ENCODE peak calls at places on chromosomes 11 and 22, in eight cellular contexts. Z is mucosa of descending colon, X is uterus, W is Peyer's patch, T is fibroblast of lung, O is heart left ventricle, F is neural progenitor cell, I is body of pancreas. E is an unnamed sample. For H3K4me1, the result is how much of the 10 kb centered on the place peaks cover.

GRCh38 chr11:13184295-13184794 is 93.2 kb upstream of the BMAL1 start:
- DNase-seq in W (no peak), Z (no peak), O (no peak), T (no peak), I (no peak), X (no peak), F (no peak), E (no peak)

GRCh38 chr11:71499546-71499945 is 27.5 kb upstream of the KRTAP5-7 start:
- DNase-seq in T (peak), Z (no peak), X (no peak), F (no peak), W (no peak), I (no peak), O (no peak), E (no peak)

GRCh38 chr11:77262803-77263202 is 38.7 kb downstream of the GDPD4 start:
- DNase-seq in X (no peak), T (no peak), I (no peak), F (no peak), W (no peak), O (no peak), Z (no peak), E (no peak)

GRCh38 chr11:64304316-64305072 is 830 bp upstream of the ESRRA start:
- DNase-seq in F (peak), W (peak), I (peak), X (peak), T (peak), Z (peak), O (peak), E (peak)

GRCh38 chr11:113401718-113402117 is 14.1 kb downstream of the ANKK1 start:
- DNase-seq in I (peak), F (no peak), Z (peak), W (no peak), T (no peak), X (no peak), O (peak), E (no peak)

GRCh38 chr22:49667236-49667635 is 160.4 kb downstream of the BRD1 start:
- DNase-seq in W (peak), X (no peak), O (peak), I (peak), T (no peak), Z (no peak), F (no peak), E (no peak)

GRCh38 chr22:42360348-42360747 is 71.9 kb downstream of the NFAM1 start:
- DNase-seq in F (no peak), X (no peak), Z (no peak), O (no peak), I (peak), W (no peak), T (no peak), E (no peak)

GRCh38 chr11:4459470-4459869 is 10.4 kb downstream of the OR52K2 start:
- DNase-seq in O (no peak), X (peak), I (no peak), Z (no peak), T (no peak), F (no peak), W (peak), E (no peak)

GRCh38 chr11:117201906-117202305 is 2.7 kb downstream of the TAGLN start:
- DNase-seq in T (no peak), O (no peak), Z (peak), I (no peak), F (no peak), W (no peak), X (no peak), E (no peak)

GRCh38 chr11:68890490-68891231 is 13.0 kb downstream of the MRPL21 start:
- DNase-seq in F (no peak), O (peak), W (no peak), Z (no peak), X (peak), T (peak), I (peak), E (no peak)

GRCh38 chr22:36052505-36052941 is 23.9 kb upstream of the RBFOX2 start:
- DNase-seq in O (no peak), T (peak), W (no peak), X (no peak), I (no peak), Z (no peak), F (no peak), E (no peak)

GRCh38 chr22:40524392-40525249 is 111.9 kb downstream of the MRTFA start:
- DNase-seq in W (no peak), O (no peak), F (no peak), Z (no peak), X (no peak), T (no peak), I (no peak), E (no peak)

GRCh38 chr11:44855138-44855849 is 95.4 kb downstream of the TP53I11 start:
- DNase-seq in W (no peak), F (no peak), O (no peak), X (no peak), T (no peak), Z (no peak), I (no peak), E (no peak)

GRCh38 chr11:131982154-131982553 is 611.7 kb downstream of the NTM start:
- DNase-seq in F (peak), W (no peak), Z (no peak), T (no peak), I (no peak), X (no peak), O (no peak), E (no peak)

GRCh38 chr11:82384308-82384707 is 349.4 kb downstream of the FAM181B start:
- DNase-seq in O (no peak), Z (no peak), X (no peak), T (no peak), W (no peak), I (no peak), F (peak), E (no peak)

GRCh38 chr11:27238811-27239210 is 124.2 kb downstream of the CCDC34 start:
- DNase-seq in F (no peak), O (no peak), T (peak), I (no peak), X (no peak), W (no peak), Z (no peak), E (no peak)

GRCh38 chr22:41478891-41479521 is 10.1 kb downstream of the ACO2 start:
- DNase-seq in O (no peak), F (no peak), I (no peak), W (no peak), X (no peak), T (peak), Z (no peak), E (no peak)

GRCh38 chr11:62974848-62975522 is 9.8 kb downstream of the SLC22A6 start:
- DNase-seq in X (no peak), F (peak), W (no peak), I (peak), Z (peak), O (peak), T (no peak), E (no peak)

GRCh38 chr11:97557399-97557798 is 1167.6 kb downstream of the JRKL start:
- DNase-seq in W (no peak), I (no peak), X (no peak), O (no peak), Z (no peak), T (no peak), F (no peak), E (no peak)

GRCh38 chr11:71563401-71563800 is 2.0 kb upstream of the KRTAP5-10 start:
- DNase-seq in T (peak), Z (no peak), O (no peak), W (peak), F (peak), I (no peak), X (no peak), E (no peak)

GRCh38 chr22:35863432-35863831 is 145.8 kb downstream of the APOL5 start:
- DNase-seq in T (no peak), Z (no peak), O (no peak), F (no peak), I (no peak), W (no peak), X (no peak), E (no peak)

GRCh38 chr22:31743871-31744270 is 6.1 kb downstream of the PRR14L start:
- DNase-seq in W (no peak), I (no peak), F (no peak), Z (no peak), O (no peak), X (no peak), T (no peak), E (no peak)

GRCh38 chr11:86016451-86016850 is 52.4 kb downstream of the PICALM start:
- DNase-seq in F (no peak), X (no peak), T (no peak), I (no peak), Z (no peak), W (no peak), O (no peak), E (no peak)

GRCh38 chr11:129386795-129387390 is 11.2 kb downstream of the BARX2 start:
- DNase-seq in Z (no peak), T (no peak), X (no peak), W (no peak), O (no peak), I (no peak), F (no peak), E (no peak)

GRCh38 chr11:59560290-59560701 is 49.0 kb downstream of the OR4D9 start:
- DNase-seq in W (peak), I (peak), Z (no peak), F (peak), X (peak), T (peak), O (peak), E (peak)

GRCh38 chr11:15505155-15505554 is 390.4 kb downstream of the INSC start:
- DNase-seq in Z (no peak), W (no peak), T (no peak), I (no peak), O (no peak), X (no peak), F (no peak), E (no peak)

GRCh38 chr11:69760319-69760718 is 14.8 kb downstream of the FGF4 start:
- DNase-seq in Z (no peak), T (no peak), O (no peak), W (no peak), F (no peak), X (no peak), I (no peak), E (no peak)

GRCh38 chr11:4454031-4454430 is 4.9 kb downstream of the OR52K2 start:
- DNase-seq in F (no peak), W (no peak), T (no peak), Z (no peak), I (no peak), O (no peak), X (no peak), E (no peak)

GRCh38 chr11:19511413-19512183 is 201.0 kb upstream of the NAV2 start:
- DNase-seq in F (no peak), O (peak), Z (peak), X (no peak), I (no peak), T (peak), W (no peak), E (no peak)

GRCh38 chr11:83933008-83933407 is 646.8 kb upstream of the CCDC90B start:
- DNase-seq in I (no peak), W (no peak), T (no peak), Z (no peak), O (no peak), F (no peak), X (no peak), E (no peak)

GRCh38 chr11:57649826-57650738 is at the start of gene YPEL4:
- DNase-seq in W (peak), F (peak), I (no peak), O (peak), X (peak), T (peak), Z (peak), E (peak)

GRCh38 chr11:15770798-15771414 is 585.4 kb downstream of the SOX6 start:
- DNase-seq in O (peak), F (peak), T (peak), X (no peak), I (peak), Z (no peak), W (no peak), E (no peak)

GRCh38 chr22:20509344-20510047 is 2.1 kb downstream of the MED15 start:
- DNase-seq in O (peak), X (peak), T (peak), W (peak), Z (no peak), F (peak), I (peak), E (peak)

GRCh38 chr22:20510811-20511577 is 3.6 kb downstream of the MED15 start:
- DNase-seq in W (no peak), T (no peak), X (no peak), Z (no peak), O (no peak), F (no peak), I (no peak), E (no peak)

GRCh38 chr22:20508815-20509271 is 1.4 kb downstream of the MED15 start:
- DNase-seq in O (no peak), W (no peak), T (no peak), I (no peak), F (no peak), Z (no peak), X (no peak), E (no peak)

GRCh38 chr22:20506543-20507252 is 712 bp upstream of the MED15 start:
- DNase-seq in I (no peak), F (no peak), T (no peak), O (no peak), Z (no peak), X (no peak), W (no peak), E (no peak)

DNA sequence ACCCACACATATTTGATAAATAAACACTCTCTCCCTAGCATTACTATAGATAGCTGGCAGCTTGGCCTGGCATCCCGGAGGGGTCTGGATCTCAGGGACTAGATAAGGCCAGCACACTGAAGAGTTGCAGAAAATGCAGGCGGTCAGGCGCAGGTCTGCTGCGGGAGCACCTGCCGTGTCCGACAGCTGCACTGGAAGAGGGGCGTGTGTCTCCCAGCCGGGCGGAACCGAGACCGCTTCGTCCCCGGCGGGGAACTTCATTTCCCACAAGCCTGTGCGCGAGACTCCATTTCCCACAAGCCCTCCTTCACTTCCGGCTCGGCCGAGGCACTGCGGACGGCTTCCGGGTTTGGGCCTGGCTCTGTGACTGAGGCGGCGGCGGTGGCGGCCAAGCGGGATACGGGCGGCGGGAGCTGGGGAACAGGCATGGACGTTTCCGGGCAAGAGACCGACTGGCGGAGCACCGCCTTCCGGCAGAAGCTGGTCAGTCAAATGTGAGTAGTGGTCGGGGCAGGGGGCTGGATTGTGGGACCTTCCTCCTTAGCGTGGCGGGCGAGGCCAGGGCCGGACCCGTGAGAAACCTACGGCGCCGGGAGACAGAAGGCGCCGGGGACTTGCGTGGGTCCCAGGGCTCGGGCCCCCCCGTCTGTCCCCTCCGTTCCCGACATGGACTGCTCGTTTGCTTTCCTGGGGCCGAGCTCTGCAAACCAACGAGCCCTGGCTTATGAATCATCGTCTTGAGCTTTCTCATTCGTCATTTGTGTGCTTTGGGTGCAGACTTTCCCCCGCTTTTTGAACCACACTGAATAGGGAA is at the start of gene MED15:
- DNase-seq in T (peak), X (peak), F (peak), Z (peak), I (peak), O (peak), W (peak), E (peak)
- H3K4me1 ChIP-seq in T (under half), X (under half), F (under half), Z (under half), I (under half), O (under half), W (under half), E (under half)

DNA sequence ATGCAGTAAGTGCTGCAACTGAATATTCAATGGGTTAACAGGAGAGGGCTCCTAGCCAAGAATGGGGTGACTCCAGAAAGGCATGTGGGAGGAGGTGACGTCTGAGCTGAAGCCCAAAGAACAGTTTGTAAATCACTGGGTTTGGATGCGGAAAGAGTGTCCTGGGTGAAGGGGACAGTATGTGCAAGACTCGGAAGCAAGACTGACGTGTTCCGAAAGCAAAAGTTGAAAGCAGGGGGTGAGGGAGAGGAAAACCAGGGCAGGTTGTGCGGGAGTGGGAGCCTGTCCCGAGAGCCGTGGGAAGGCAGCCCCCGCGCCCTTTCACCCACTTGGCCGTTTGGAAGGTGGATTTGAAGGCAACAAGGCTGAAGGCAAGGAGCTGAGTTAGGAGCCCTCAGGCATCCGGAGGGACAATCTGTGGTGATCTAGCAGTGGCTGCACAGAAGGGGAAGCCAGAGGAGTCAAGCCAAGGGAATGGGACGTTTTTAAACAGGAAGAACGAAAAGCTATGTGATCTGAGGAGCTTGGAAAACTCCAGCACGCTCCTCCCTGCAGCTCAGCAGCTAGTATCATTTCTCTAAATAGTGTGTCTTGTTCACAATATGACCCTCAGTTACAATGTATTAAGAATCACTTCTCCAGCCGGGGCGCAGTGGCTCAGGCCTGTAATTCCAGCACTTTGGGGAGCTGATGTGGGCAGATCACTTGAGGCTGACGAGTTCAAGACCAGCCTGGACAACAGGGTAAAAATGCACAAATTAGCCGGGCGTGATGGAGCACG is 7.7 kb downstream of the SLC25A18 start:
- DNase-seq in Z (no peak), F (no peak), I (peak), X (peak), T (peak), W (peak), O (peak), E (no peak)
- H3K4me3 ChIP-seq in Z (no peak), F (no peak), I (no peak), X (peak), T (peak), W (no peak), O (peak), E (no peak)

DNA sequence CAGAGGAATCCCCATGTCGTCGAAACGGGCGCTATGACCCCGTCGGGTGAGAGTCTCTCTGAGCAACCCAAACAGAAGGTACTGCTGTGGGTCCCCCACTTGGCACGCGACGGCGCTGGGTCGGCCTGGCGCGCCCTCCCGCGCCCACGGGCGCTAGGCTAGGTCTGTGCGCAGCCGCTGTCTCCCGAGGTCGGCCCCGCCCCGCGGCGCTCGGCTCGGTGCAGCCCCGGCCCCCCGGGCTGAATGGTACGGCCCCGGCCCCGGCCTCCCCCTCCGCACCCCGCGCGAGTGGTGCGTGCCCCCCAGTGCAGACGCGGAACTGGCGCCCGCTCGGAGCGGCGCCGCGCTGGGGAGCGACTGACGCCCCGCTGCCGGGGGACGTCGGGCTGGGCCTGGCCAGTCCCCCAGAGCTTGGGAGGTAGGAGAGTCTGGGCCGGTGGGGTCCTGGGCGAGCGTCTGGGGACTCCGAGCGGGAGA is at the start of gene MADD:
- DNase-seq in W (peak), I (peak), Z (peak), F (peak), T (peak), X (peak), O (peak), E (peak)
- H3K4me1 ChIP-seq in W (under half), I (under half), Z (under half), F (under half), T (under half), X (under half), O (under half), E (under half)

GRCh38 chr11:32388871-32389770 is 46.2 kb downstream of the WT1 start:
- DNase-seq in X (no peak), W (no peak), Z (no peak), F (no peak), T (no peak), O (no peak), I (no peak), E (no peak)

GRCh38 chr11:32390712-32391111 is 44.6 kb downstream of the WT1 start:
- DNase-seq in W (no peak), T (no peak), I (no peak), O (no peak), X (no peak), F (no peak), Z (no peak), E (no peak)

GRCh38 chr11:32392840-32393239 is 42.5 kb downstream of the WT1 start:
- DNase-seq in I (no peak), T (no peak), W (no peak), X (no peak), O (no peak), F (no peak), Z (no peak), E (no peak)

GRCh38 chr11:32391965-32392553 is 43.3 kb downstream of the WT1 start:
- DNase-seq in O (no peak), T (peak), Z (no peak), W (no peak), I (no peak), F (no peak), X (no peak), E (no peak)

GRCh38 chr11:32391479-32391878 is 43.9 kb downstream of the WT1 start:
- DNase-seq in T (no peak), I (no peak), Z (no peak), F (no peak), O (no peak), W (no peak), X (no peak), E (no peak)
- H3K4me3 ChIP-seq in T (no peak), I (no peak), Z (no peak), F (no peak), O (no peak), W (no peak), X (no peak), E (no peak)

GRCh38 chr22:39095971-39096370 is 1.1 kb upstream of the APOBEC3H start:
- DNase-seq in O (no peak), T (no peak), W (no peak), F (no peak), I (no peak), Z (no peak), X (no peak), E (no peak)
- H3K4me1 ChIP-seq in O (under half), T (under half), W (under half), F (under half), I (under half), Z (under half), X (under half), E (half or more)

GRCh38 chr11:108959124-108959761 is 294.4 kb downstream of the DDX10 start:
- DNase-seq in O (no peak), W (no peak), X (no peak), T (peak), F (no peak), Z (no peak), I (no peak), E (no peak)
- H3K4me3 ChIP-seq in O (no peak), W (no peak), X (no peak), T (peak), F (no peak), Z (no peak), I (no peak), E (no peak)

GRCh38 chr11:9643751-9644150 is 20.1 kb upstream of the SWAP70 start:
- DNase-seq in X (no peak), I (no peak), T (no peak), W (no peak), Z (no peak), O (no peak), F (no peak), E (no peak)
- H3K4me1 ChIP-seq in X (under half), I (under half), T (under half), W (under half), Z (under half), O (under half), F (under half), E (under half)

GRCh38 chr11:24587655-24588054 is 90.8 kb downstream of the LUZP2 start:
- DNase-seq in O (no peak), X (no peak), W (no peak), T (peak), Z (no peak), I (no peak), F (no peak), E (no peak)
- H3K4me3 ChIP-seq in O (no peak), X (no peak), W (no peak), T (no peak), Z (no peak), I (no peak), F (no peak), E (no peak)

E was measured in naive thymus-derived CD4-positive, alpha-beta T cell.